ENCODE peak calls at places on chromosomes 1 and 21, in nine cellular contexts. Q, W, Z, O, X, C, V, P and I are unnamed samples.

GRCh38 chr21:16192900-16193299 is 463.1 kb downstream of the USP25 start:
- DNase-seq in P (no peak), W (no peak), O (no peak), X (no peak), Z (no peak), Q (no peak), V (peak), C (no peak), I (no peak)

GRCh38 chr1:22557341-22557950 is 5.8 kb upstream of the EPHA8 start:
- DNase-seq in X (no peak), P (no peak), Z (peak), O (no peak), C (no peak), V (no peak), Q (no peak), W (no peak), I (no peak)

GRCh38 chr1:65694933-65695332 is 97.8 kb upstream of the PDE4B start:
- DNase-seq in P (no peak), C (no peak), O (no peak), Q (no peak), V (peak), X (no peak), W (no peak), Z (no peak), I (no peak)

GRCh38 chr1:155126494-155127104 is 1.1 kb upstream of the EFNA1 start:
- DNase-seq in C (peak), Q (no peak), O (peak), X (peak), Z (peak), V (peak), P (peak), W (peak), I (peak)

GRCh38 chr1:214108097-214108446 is 120.3 kb downstream of the PROX1 start:
- DNase-seq in X (no peak), W (no peak), C (no peak), P (no peak), Q (no peak), O (no peak), V (no peak), Z (no peak), I (no peak)

GRCh38 chr1:146039844-146040194 is 18.3 kb upstream of the HJV start:
- DNase-seq in C (no peak), Z (no peak), Q (no peak), P (no peak), X (no peak), O (no peak), V (no peak), W (no peak), I (no peak)

GRCh38 chr21:29639366-29640232 is 300.2 kb downstream of the GRIK1 start:
- DNase-seq in V (no peak), P (no peak), W (no peak), O (no peak), C (no peak), Z (no peak), Q (no peak), X (no peak), I (peak)

GRCh38 chr1:167789501-167789900 is 67.7 kb downstream of the MPZL1 start:
- DNase-seq in V (no peak), X (no peak), Z (no peak), Q (no peak), C (no peak), W (no peak), O (no peak), P (no peak), I (no peak)

GRCh38 chr1:21012937-21013336 is 163.8 kb downstream of the EIF4G3 start:
- DNase-seq in V (peak), W (peak), Z (no peak), O (no peak), C (no peak), Q (no peak), X (peak), P (no peak), I (no peak)

GRCh38 chr21:42423197-42423675 is 19.5 kb downstream of the UBASH3A start:
- DNase-seq in W (no peak), V (no peak), Z (no peak), O (no peak), C (no peak), Q (peak), P (no peak), X (no peak), I (no peak)

GRCh38 chr21:34812510-34813265 is 143.9 kb downstream of the CLIC6 start:
- DNase-seq in Z (peak), W (peak), X (no peak), Q (no peak), C (no peak), O (no peak), P (no peak), V (no peak), I (no peak)

GRCh38 chr1:177858222-177858894 is 111.5 kb downstream of the SEC16B start:
- DNase-seq in P (no peak), Z (peak), W (no peak), X (no peak), O (no peak), Q (no peak), V (peak), C (no peak), I (no peak)

GRCh38 chr1:108947871-108948525 is 15.3 kb downstream of the CLCC1 start:
- DNase-seq in Z (no peak), C (no peak), P (no peak), X (no peak), W (no peak), V (no peak), O (no peak), Q (no peak), I (no peak)